ENCODE peak calls at places on chromosome 17, in four cellular contexts. D is psoas muscle, Q is right cardiac atrium, S is amygdala. K is an unnamed sample.

GRCh38 chr17:50532452-50533024 is at the start of gene EPN3:
- DNase-seq in D (no peak), Q (no peak), S (no peak), K (no peak)

GRCh38 chr17:82330322-82331239 is 3.0 kb downstream of the SECTM1 start:
- DNase-seq in D (peak), Q (peak), S (no peak), K (no peak)

GRCh38 chr17:19713901-19714361 is 2.5 kb downstream of the SLC47A2 start:
- DNase-seq in D (no peak), Q (no peak), S (no peak), K (no peak)

GRCh38 chr17:29590261-29590978 is 972 bp upstream of the GIT1 start:
- DNase-seq in D (no peak), Q (peak), S (no peak), K (no peak)

GRCh38 chr17:19725486-19725885 is 9.1 kb upstream of the SLC47A2 start:
- DNase-seq in D (no peak), Q (no peak), S (no peak), K (no peak)

GRCh38 chr17:40060887-40061480 is 1.8 kb upstream of the THRA start:
- DNase-seq in D (no peak), Q (peak), S (no peak), K (no peak)

GRCh38 chr17:69523252-69523861 is 108.9 kb downstream of the MAP2K6 start:
- DNase-seq in D (no peak), Q (peak), S (no peak), K (no peak)

GRCh38 chr17:54324813-54325212 is 502.1 kb downstream of the KIF2B start:
- DNase-seq in D (no peak), Q (no peak), S (no peak), K (no peak)

GRCh38 chr17:54901230-54901847 is 687 bp downstream of the TOM1L1 start:
- DNase-seq in D (no peak), Q (no peak), S (no peak), K (no peak)

GRCh38 chr17:1108810-1109605 is 70.8 kb downstream of the ABR start:
- DNase-seq in D (peak), Q (peak), S (no peak), K (no peak)

GRCh38 chr17:17840751-17841591 is 4.2 kb upstream of the SREBF1 start:
- DNase-seq in D (no peak), Q (peak), S (no peak), K (peak)

GRCh38 chr17:20189979-20190378 is 180.8 kb downstream of the SPECC1 start:
- DNase-seq in D (no peak), Q (no peak), S (no peak), K (no peak)

GRCh38 chr17:42010898-42011516 is 6.2 kb downstream of the DNAJC7 start:
- DNase-seq in D (no peak), Q (no peak), S (no peak), K (no peak)

GRCh38 chr17:35890774-35891155 is 10.6 kb upstream of the CCL5 start:
- DNase-seq in D (no peak), Q (peak), S (no peak), K (no peak)

GRCh38 chr17:50719924-50720805 is 762 bp downstream of the LUC7L3 start:
- DNase-seq in D (no peak), Q (no peak), S (no peak), K (no peak)

GRCh38 chr17:72173475-72174116 is 52.8 kb downstream of the SOX9 start:
- DNase-seq in D (no peak), Q (no peak), S (no peak), K (no peak)

GRCh38 chr17:27920569-27920968 is 27.4 kb upstream of the LYRM9 start:
- DNase-seq in D (no peak), Q (peak), S (no peak), K (no peak)

GRCh38 chr17:64250211-64250835 is 12.7 kb downstream of the TEX2 start:
- DNase-seq in D (no peak), Q (no peak), S (no peak), K (no peak)

GRCh38 chr17:4118095-4118743 is 24.6 kb downstream of the ZZEF1 start:
- DNase-seq in D (no peak), Q (no peak), S (no peak), K (no peak)

GRCh38 chr17:77718669-77718961 is 239.9 kb upstream of the TNRC6C start:
- DNase-seq in D (no peak), Q (no peak), S (no peak), K (no peak)

GRCh38 chr17:81030726-81031570 is 4.0 kb upstream of the BAIAP2 start:
- DNase-seq in D (peak), Q (peak), S (no peak), K (no peak)

GRCh38 chr17:42891539-42892152 is 9.0 kb upstream of the G6PC1 start:
- DNase-seq in D (peak), Q (peak), S (no peak), K (no peak)

GRCh38 chr17:8350339-8350738 is 10.7 kb downstream of the ODF4 start:
- DNase-seq in D (no peak), Q (no peak), S (no peak), K (no peak)

GRCh38 chr17:70677783-70678647 is 508.7 kb downstream of the KCNJ2 start:
- DNase-seq in D (no peak), Q (no peak), S (no peak), K (no peak)

GRCh38 chr17:39167492-39167891 is 1.5 kb upstream of the ARL5C start:
- DNase-seq in D (no peak), Q (peak), S (no peak), K (no peak)

GRCh38 chr17:70906808-70907207 is 737.5 kb downstream of the KCNJ2 start:
- DNase-seq in D (no peak), Q (no peak), S (no peak), K (no peak)

GRCh38 chr17:71472809-71473789 is 647.7 kb upstream of the SOX9 start:
- DNase-seq in D (no peak), Q (no peak), S (no peak), K (no peak)

GRCh38 chr17:60361889-60362288 is 30.0 kb downstream of the USP32 start:
- DNase-seq in D (no peak), Q (no peak), S (no peak), K (no peak)

GRCh38 chr17:30170415-30170987 is 53.9 kb downstream of the NSRP1 start:
- DNase-seq in D (no peak), Q (no peak), S (no peak), K (no peak)

K was measured in hypothalamus.